ENCODE peak calls at places on chromosomes 13 and 19, in nine cellular contexts. One of them, this sample, is unnamed. For H3K4me1, the result is how much of the 10 kb centered on the place peaks cover.

GRCh38 chr19:6753178-6754031 is 13.8 kb downstream of the SH2D3A start:
- DNase-seq in A549: peak
- DNase-seq in SK-N-SH: peak
- DNase-seq in esophagus muscularis mucosa: peak
- DNase-seq in H1: peak
- DNase-seq in upper lobe of left lung: peak
- DNase-seq in ovary: peak
- DNase-seq in GM12878: peak
- DNase-seq in transverse colon: peak
- DNase-seq in this sample: peak

GRCh38 chr19:961866-962620 is 22.1 kb upstream of the WDR18 start:
- DNase-seq in A549: no peak
- DNase-seq in ovary: no peak
- DNase-seq in transverse colon: peak
- DNase-seq in GM12878: no peak
- DNase-seq in upper lobe of left lung: no peak
- DNase-seq in SK-N-SH: no peak
- DNase-seq in esophagus muscularis mucosa: no peak
- DNase-seq in H1: no peak
- DNase-seq in this sample: no peak

GRCh38 chr19:18204394-18205179 is 745 bp upstream of the RAB3A start:
- DNase-seq in A549: no peak
- DNase-seq in GM12878: no peak
- DNase-seq in H1: peak
- DNase-seq in upper lobe of left lung: no peak
- DNase-seq in SK-N-SH: peak
- DNase-seq in esophagus muscularis mucosa: no peak
- DNase-seq in transverse colon: peak
- DNase-seq in ovary: peak
- DNase-seq in this sample: no peak

GRCh38 chr13:102608944-102609343 is 12.2 kb downstream of the TPP2 start:
- DNase-seq in A549: no peak
- DNase-seq in H1: no peak
- DNase-seq in upper lobe of left lung: no peak
- DNase-seq in GM12878: no peak
- DNase-seq in transverse colon: no peak
- DNase-seq in esophagus muscularis mucosa: no peak
- DNase-seq in ovary: no peak
- DNase-seq in SK-N-SH: no peak
- DNase-seq in this sample: no peak

GRCh38 chr19:2047449-2048103 is 3.5 kb downstream of the MKNK2 start:
- DNase-seq in transverse colon: peak
- DNase-seq in upper lobe of left lung: peak
- DNase-seq in GM12878: no peak
- DNase-seq in A549: peak
- DNase-seq in H1: no peak
- DNase-seq in ovary: peak
- DNase-seq in SK-N-SH: no peak
- DNase-seq in esophagus muscularis mucosa: no peak
- DNase-seq in this sample: no peak

GRCh38 chr19:50720921-50721291 is 1.3 kb upstream of the SHANK1 start:
- DNase-seq in GM12878: no peak
- DNase-seq in transverse colon: no peak
- DNase-seq in ovary: no peak
- DNase-seq in esophagus muscularis mucosa: no peak
- DNase-seq in SK-N-SH: no peak
- DNase-seq in A549: no peak
- DNase-seq in H1: peak
- DNase-seq in upper lobe of left lung: no peak
- DNase-seq in this sample: no peak

GRCh38 chr13:42211704-42212103 is 60.2 kb upstream of the AKAP11 start:
- DNase-seq in A549: no peak
- DNase-seq in H1: no peak
- DNase-seq in ovary: no peak
- DNase-seq in GM12878: no peak
- DNase-seq in esophagus muscularis mucosa: no peak
- DNase-seq in SK-N-SH: no peak
- DNase-seq in transverse colon: no peak
- DNase-seq in upper lobe of left lung: no peak
- DNase-seq in this sample: no peak

GRCh38 chr13:50892162-50892944 is 17.2 kb upstream of the RNASEH2B start:
- DNase-seq in SK-N-SH: no peak
- DNase-seq in A549: no peak
- DNase-seq in GM12878: no peak
- DNase-seq in esophagus muscularis mucosa: no peak
- DNase-seq in H1: no peak
- DNase-seq in upper lobe of left lung: no peak
- DNase-seq in transverse colon: peak
- DNase-seq in ovary: no peak
- DNase-seq in this sample: no peak

GRCh38 chr13:36143768-36144167 is 12.6 kb upstream of the DCLK1 start:
- DNase-seq in A549: no peak
- DNase-seq in upper lobe of left lung: no peak
- DNase-seq in esophagus muscularis mucosa: no peak
- DNase-seq in transverse colon: no peak
- DNase-seq in ovary: no peak
- DNase-seq in H1: no peak
- DNase-seq in SK-N-SH: no peak
- DNase-seq in GM12878: no peak
- DNase-seq in this sample: no peak

GRCh38 chr13:74114202-74114601 is 20.0 kb downstream of the KLF12 start:
- DNase-seq in A549: no peak
- DNase-seq in GM12878: no peak
- DNase-seq in ovary: no peak
- DNase-seq in esophagus muscularis mucosa: no peak
- DNase-seq in SK-N-SH: no peak
- DNase-seq in transverse colon: no peak
- DNase-seq in upper lobe of left lung: no peak
- DNase-seq in H1: no peak
- DNase-seq in this sample: no peak

GRCh38 chr13:74117207-74117705 is 16.9 kb downstream of the KLF12 start:
- DNase-seq in GM12878: no peak
- DNase-seq in SK-N-SH: no peak
- DNase-seq in transverse colon: no peak
- DNase-seq in esophagus muscularis mucosa: no peak
- DNase-seq in H1: no peak
- DNase-seq in upper lobe of left lung: no peak
- DNase-seq in A549: no peak
- DNase-seq in ovary: no peak
- DNase-seq in this sample: no peak

GRCh38 chr13:74114641-74115040 is 19.6 kb downstream of the KLF12 start:
- DNase-seq in H1: no peak
- DNase-seq in transverse colon: no peak
- DNase-seq in SK-N-SH: no peak
- DNase-seq in esophagus muscularis mucosa: no peak
- DNase-seq in ovary: no peak
- DNase-seq in GM12878: no peak
- DNase-seq in upper lobe of left lung: no peak
- DNase-seq in A549: no peak
- DNase-seq in this sample: no peak

GRCh38 chr13:74111901-74112824 is 22.0 kb downstream of the KLF12 start:
- DNase-seq in ovary: no peak
- DNase-seq in upper lobe of left lung: no peak
- DNase-seq in H1: no peak
- DNase-seq in transverse colon: no peak
- DNase-seq in GM12878: no peak
- DNase-seq in A549: no peak
- DNase-seq in SK-N-SH: no peak
- DNase-seq in esophagus muscularis mucosa: no peak
- DNase-seq in this sample: no peak

GRCh38 chr13:74115138-74115537 is 19.1 kb downstream of the KLF12 start:
- DNase-seq in SK-N-SH: no peak
- DNase-seq in A549: no peak
- DNase-seq in GM12878: no peak
- DNase-seq in esophagus muscularis mucosa: no peak
- DNase-seq in H1: no peak
- DNase-seq in ovary: no peak
- DNase-seq in upper lobe of left lung: no peak
- DNase-seq in transverse colon: no peak
- DNase-seq in this sample: no peak
- H3K4me1 ChIP-seq in SK-N-SH: under half
- H3K4me1 ChIP-seq in A549: under half
- H3K4me1 ChIP-seq in GM12878: under half
- H3K4me1 ChIP-seq in esophagus muscularis mucosa: under half
- H3K4me1 ChIP-seq in H1: under half
- H3K4me1 ChIP-seq in ovary: under half
- H3K4me1 ChIP-seq in upper lobe of left lung: under half
- H3K4me1 ChIP-seq in transverse colon: under half
- H3K4me1 ChIP-seq in this sample: under half

GRCh38 chr13:30044932-30045331 is 194.5 kb upstream of the UBL3 start:
- DNase-seq in A549: no peak
- DNase-seq in esophagus muscularis mucosa: peak
- DNase-seq in upper lobe of left lung: no peak
- DNase-seq in H1: peak
- DNase-seq in ovary: no peak
- DNase-seq in transverse colon: no peak
- DNase-seq in GM12878: no peak
- DNase-seq in SK-N-SH: no peak
- DNase-seq in this sample: no peak

GRCh38 chr13:30043631-30043925 is 193.2 kb upstream of the UBL3 start:
- DNase-seq in H1: no peak
- DNase-seq in upper lobe of left lung: no peak
- DNase-seq in GM12878: no peak
- DNase-seq in transverse colon: peak
- DNase-seq in ovary: no peak
- DNase-seq in SK-N-SH: no peak
- DNase-seq in A549: no peak
- DNase-seq in esophagus muscularis mucosa: peak
- DNase-seq in this sample: no peak

GRCh38 chr13:30045916-30046704 is 195.7 kb upstream of the UBL3 start:
- DNase-seq in ovary: no peak
- DNase-seq in esophagus muscularis mucosa: peak
- DNase-seq in upper lobe of left lung: no peak
- DNase-seq in A549: no peak
- DNase-seq in GM12878: no peak
- DNase-seq in SK-N-SH: no peak
- DNase-seq in H1: peak
- DNase-seq in transverse colon: no peak
- DNase-seq in this sample: no peak

GRCh38 chr13:30049692-30050091 is 199.3 kb upstream of the UBL3 start:
- DNase-seq in esophagus muscularis mucosa: peak
- DNase-seq in GM12878: no peak
- DNase-seq in SK-N-SH: no peak
- DNase-seq in ovary: no peak
- DNase-seq in A549: no peak
- DNase-seq in transverse colon: no peak
- DNase-seq in H1: no peak
- DNase-seq in upper lobe of left lung: no peak
- DNase-seq in this sample: no peak

DNA sequence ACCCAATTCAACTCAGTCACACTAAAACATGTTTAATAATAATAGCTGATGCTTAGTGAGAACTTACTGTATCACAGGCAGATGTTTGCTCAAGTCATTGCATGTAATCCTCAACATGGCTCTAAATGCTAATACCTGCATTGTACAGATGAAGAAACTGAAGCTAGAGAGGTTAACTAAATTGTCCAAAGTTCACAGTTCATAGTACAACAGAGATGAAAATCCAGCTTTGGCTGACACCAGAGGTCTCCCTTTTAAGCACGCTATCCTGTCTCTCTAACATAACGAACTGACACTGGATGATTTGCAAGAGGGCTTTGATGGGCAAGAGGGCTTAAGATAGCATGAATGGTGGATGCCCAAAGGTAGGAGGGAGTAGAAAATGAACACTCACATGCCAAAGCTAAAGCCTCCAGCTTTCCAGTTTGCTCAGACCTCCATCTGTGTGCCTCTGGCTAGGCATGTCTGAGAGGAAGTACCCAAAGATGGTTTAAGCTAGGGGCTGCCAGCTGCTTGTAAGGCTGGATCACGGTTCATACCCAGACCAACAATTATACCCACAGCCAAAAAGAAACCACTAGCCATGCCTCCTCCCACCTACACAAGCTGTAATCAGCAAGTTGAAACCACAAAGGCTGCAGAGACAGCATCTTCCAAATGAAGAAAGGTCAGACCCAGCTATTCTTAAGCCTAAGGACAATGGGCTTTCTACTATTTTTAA is 196.9 kb upstream of the UBL3 start:
- DNase-seq in esophagus muscularis mucosa: peak
- DNase-seq in transverse colon: no peak
- DNase-seq in ovary: no peak
- DNase-seq in A549: no peak
- DNase-seq in SK-N-SH: no peak
- DNase-seq in upper lobe of left lung: no peak
- DNase-seq in H1: peak
- DNase-seq in GM12878: no peak
- DNase-seq in this sample: no peak
- TF ChIP-seq EP300 in esophagus muscularis mucosa: no peak
- TF ChIP-seq EP300 in transverse colon: no peak
- TF ChIP-seq EP300 in ovary: no peak
- TF ChIP-seq EP300 in A549: no peak
- TF ChIP-seq EP300 in SK-N-SH: no peak
- TF ChIP-seq EP300 in upper lobe of left lung: no peak
- TF ChIP-seq EP300 in H1: no peak
- TF ChIP-seq EP300 in GM12878: no peak
- TF ChIP-seq EP300 in this sample: no peak

DNA sequence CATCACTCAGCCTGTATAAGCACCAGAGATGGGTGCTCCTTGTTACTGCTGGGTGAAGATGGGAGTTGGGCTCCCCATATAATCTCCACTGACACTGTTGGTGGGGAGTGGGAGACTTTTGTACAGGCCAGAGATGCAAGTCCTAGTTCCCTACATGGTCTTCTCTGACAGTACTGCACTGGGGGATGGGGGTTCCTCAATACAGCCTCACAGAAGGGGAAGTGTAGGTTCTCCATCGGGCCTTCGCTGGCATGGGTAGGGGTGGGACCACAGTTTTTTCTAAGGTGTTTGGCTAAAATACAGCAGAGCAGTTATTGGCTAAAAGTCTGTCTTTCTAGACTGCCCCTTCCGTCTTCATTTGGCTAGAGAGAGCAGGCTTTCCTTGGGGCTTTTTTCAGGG is 167.2 kb upstream of the SERP2 start:
- DNase-seq in ovary: no peak
- DNase-seq in transverse colon: no peak
- DNase-seq in esophagus muscularis mucosa: peak
- DNase-seq in A549: no peak
- DNase-seq in H1: no peak
- DNase-seq in GM12878: no peak
- DNase-seq in upper lobe of left lung: no peak
- DNase-seq in SK-N-SH: no peak
- DNase-seq in this sample: no peak
- H3K4me1 ChIP-seq in ovary: under half
- H3K4me1 ChIP-seq in transverse colon: under half
- H3K4me1 ChIP-seq in esophagus muscularis mucosa: under half
- H3K4me1 ChIP-seq in A549: under half
- H3K4me1 ChIP-seq in H1: under half
- H3K4me1 ChIP-seq in GM12878: under half
- H3K4me1 ChIP-seq in upper lobe of left lung: under half
- H3K4me1 ChIP-seq in SK-N-SH: under half
- H3K4me1 ChIP-seq in this sample: under half

DNA sequence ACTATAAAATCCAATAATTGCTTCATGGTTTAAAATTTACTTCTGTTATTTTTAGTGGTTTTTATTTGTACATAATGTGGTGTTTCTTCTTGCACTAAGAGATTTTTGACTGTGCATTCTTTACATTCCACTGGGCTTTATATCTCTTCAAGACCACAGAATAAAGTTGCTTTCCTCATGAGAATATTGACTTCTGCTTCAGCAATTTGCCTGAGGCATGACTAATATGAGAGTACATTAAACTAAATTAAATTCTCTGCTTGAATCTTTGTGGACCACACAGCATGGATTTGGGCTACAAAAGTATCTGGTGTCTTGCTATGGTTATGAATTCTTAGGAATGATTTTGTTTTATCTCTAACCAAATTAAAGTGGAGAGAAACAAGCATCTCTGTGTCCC is 1463.4 kb upstream of the PCDH20 start:
- DNase-seq in GM12878: no peak
- DNase-seq in esophagus muscularis mucosa: no peak
- DNase-seq in upper lobe of left lung: no peak
- DNase-seq in SK-N-SH: no peak
- DNase-seq in H1: no peak
- DNase-seq in A549: no peak
- DNase-seq in transverse colon: no peak
- DNase-seq in ovary: no peak
- DNase-seq in this sample: no peak
- TF ChIP-seq EP300 in GM12878: no peak
- TF ChIP-seq EP300 in esophagus muscularis mucosa: no peak
- TF ChIP-seq EP300 in upper lobe of left lung: no peak
- TF ChIP-seq EP300 in SK-N-SH: no peak
- TF ChIP-seq EP300 in H1: no peak
- TF ChIP-seq EP300 in A549: no peak
- TF ChIP-seq EP300 in transverse colon: no peak
- TF ChIP-seq EP300 in ovary: no peak
- TF ChIP-seq EP300 in this sample: no peak

This sample was measured in tibial nerve.